ENCODE peak calls at places on chromosomes 6 and 20, in four cellular contexts. One of them, this sample, is unnamed.

GRCh38 chr20:56207656-56208055 is 40.9 kb upstream of the MC3R start:
- DNase-seq in K562: no peak
- DNase-seq in H1: no peak
- DNase-seq in GM12878: no peak
- DNase-seq in this sample: no peak

GRCh38 chr6:109865968-109866367 is 112.1 kb upstream of the GPR6 start:
- DNase-seq in GM12878: no peak
- DNase-seq in H1: no peak
- DNase-seq in K562: no peak
- DNase-seq in this sample: no peak

GRCh38 chr6:147947521-147947920 is 395.1 kb upstream of the SASH1 start:
- DNase-seq in H1: no peak
- DNase-seq in GM12878: no peak
- DNase-seq in K562: no peak
- DNase-seq in this sample: peak; percentile 10

GRCh38 chr6:88982720-88983119 is 19.3 kb upstream of the RNGTT start:
- DNase-seq in K562: peak; percentile 28
- DNase-seq in GM12878: peak; percentile 19
- DNase-seq in H1: no peak
- DNase-seq in this sample: peak; percentile 79

GRCh38 chr6:37868447-37868825 is 48.9 kb downstream of the ZFAND3 start:
- DNase-seq in GM12878: no peak
- DNase-seq in K562: no peak
- DNase-seq in H1: no peak
- DNase-seq in this sample: peak; percentile 59

GRCh38 chr6:162907876-162908481 is 180.2 kb downstream of the PACRG start:
- DNase-seq in H1: no peak
- DNase-seq in K562: no peak
- DNase-seq in GM12878: no peak
- DNase-seq in this sample: peak; percentile 45

GRCh38 chr6:137775720-137776119 is 91.3 kb upstream of the TNFAIP3 start:
- DNase-seq in GM12878: no peak
- DNase-seq in K562: no peak
- DNase-seq in H1: no peak
- DNase-seq in this sample: no peak

GRCh38 chr6:157108923-157109322 is 214.4 kb downstream of the TMEM242 start:
- DNase-seq in K562: no peak
- DNase-seq in GM12878: no peak
- DNase-seq in H1: no peak
- DNase-seq in this sample: no peak

GRCh38 chr6:129637340-129638054 is 72.5 kb downstream of the ARHGAP18 start:
- DNase-seq in K562: no peak
- DNase-seq in H1: no peak
- DNase-seq in GM12878: no peak
- DNase-seq in this sample: no peak

GRCh38 chr20:38246357-38247165 is 14.0 kb downstream of the KIAA1755 start:
- DNase-seq in H1: no peak
- DNase-seq in GM12878: no peak
- DNase-seq in K562: no peak
- DNase-seq in this sample: no peak

GRCh38 chr6:125637207-125637606 is 112.2 kb upstream of the HEY2 start:
- DNase-seq in GM12878: no peak
- DNase-seq in H1: no peak
- DNase-seq in K562: no peak
- DNase-seq in this sample: no peak

GRCh38 chr20:9225879-9226278 is 157.0 kb downstream of the PLCB4 start:
- DNase-seq in GM12878: no peak
- DNase-seq in K562: no peak
- DNase-seq in H1: no peak
- DNase-seq in this sample: no peak

GRCh38 chr6:1856381-1856780 is 246.7 kb downstream of the FOXC1 start:
- DNase-seq in H1: no peak
- DNase-seq in GM12878: peak; percentile 60
- DNase-seq in K562: no peak
- DNase-seq in this sample: peak; percentile 75

GRCh38 chr20:6887966-6888365 is 120.5 kb downstream of the BMP2 start:
- DNase-seq in GM12878: no peak
- DNase-seq in K562: no peak
- DNase-seq in H1: no peak
- DNase-seq in this sample: no peak

GRCh38 chr6:10338151-10338550 is 76.7 kb downstream of the TFAP2A start:
- DNase-seq in K562: no peak
- DNase-seq in H1: no peak
- DNase-seq in GM12878: no peak
- DNase-seq in this sample: no peak

GRCh38 chr6:157235600-157236039 is 87.7 kb downstream of the TMEM242 start:
- DNase-seq in H1: peak; percentile 57
- DNase-seq in K562: no peak
- DNase-seq in GM12878: no peak
- DNase-seq in this sample: peak; percentile 33

GRCh38 chr6:158022749-158023596 is 41.3 kb downstream of the SYNJ2 start:
- DNase-seq in GM12878: no peak
- DNase-seq in H1: no peak
- DNase-seq in K562: no peak
- DNase-seq in this sample: no peak

GRCh38 chr20:22795897-22796296 is 211.5 kb upstream of the FOXA2 start:
- DNase-seq in K562: no peak
- DNase-seq in H1: no peak
- DNase-seq in GM12878: no peak
- DNase-seq in this sample: peak; percentile 99

GRCh38 chr20:54356726-54357235 is 118.6 kb upstream of the DOK5 start:
- DNase-seq in K562: no peak
- DNase-seq in H1: no peak
- DNase-seq in GM12878: no peak
- DNase-seq in this sample: no peak

GRCh38 chr6:32088487-32089049 is 20.6 kb downstream of the TNXB start:
- DNase-seq in H1: no peak
- DNase-seq in K562: no peak
- DNase-seq in GM12878: no peak
- DNase-seq in this sample: no peak

GRCh38 chr6:307065-307814 is 15.0 kb downstream of the DUSP22 start:
- DNase-seq in H1: no peak
- DNase-seq in GM12878: no peak
- DNase-seq in K562: no peak
- DNase-seq in this sample: no peak

GRCh38 chr6:54624779-54625178 is 221.8 kb upstream of the FAM83B start:
- DNase-seq in GM12878: no peak
- DNase-seq in K562: no peak
- DNase-seq in H1: no peak
- DNase-seq in this sample: peak; percentile 76

GRCh38 chr20:63522981-63523611 is 2.5 kb downstream of the PPDPF start:
- DNase-seq in K562: no peak
- DNase-seq in GM12878: no peak
- DNase-seq in H1: no peak
- DNase-seq in this sample: no peak

GRCh38 chr6:150656156-150656555 is 56.5 kb downstream of the PLEKHG1 start:
- DNase-seq in GM12878: no peak
- DNase-seq in K562: no peak
- DNase-seq in H1: no peak
- DNase-seq in this sample: no peak

GRCh38 chr6:131776986-131777385 is 30.8 kb upstream of the ENPP1 start:
- DNase-seq in GM12878: no peak
- DNase-seq in H1: no peak
- DNase-seq in K562: no peak
- DNase-seq in this sample: no peak

GRCh38 chr20:59525500-59526241 is 78.7 kb upstream of the PHACTR3 start:
- DNase-seq in H1: no peak
- DNase-seq in K562: peak; percentile 49
- DNase-seq in GM12878: no peak
- DNase-seq in this sample: peak; percentile 13

GRCh38 chr6:154341876-154342275 is 14.7 kb downstream of the IPCEF1 start:
- DNase-seq in K562: no peak
- DNase-seq in H1: peak; percentile 23
- DNase-seq in GM12878: no peak
- DNase-seq in this sample: peak; percentile 14

GRCh38 chr6:161710698-161711097 is 436.8 kb upstream of the AGPAT4 start:
- DNase-seq in K562: no peak
- DNase-seq in H1: no peak
- DNase-seq in GM12878: no peak
- DNase-seq in this sample: no peak

GRCh38 chr6:154382707-154383106 is 26.1 kb upstream of the IPCEF1 start:
- DNase-seq in K562: no peak
- DNase-seq in GM12878: no peak
- DNase-seq in H1: no peak
- DNase-seq in this sample: no peak

GRCh38 chr6:15369838-15370237 is 124.0 kb downstream of the JARID2 start:
- DNase-seq in K562: no peak
- DNase-seq in H1: no peak
- DNase-seq in GM12878: no peak
- DNase-seq in this sample: no peak

GRCh38 chr6:112203577-112204349 is 50.6 kb downstream of the LAMA4 start:
- DNase-seq in GM12878: no peak
- DNase-seq in K562: no peak
- DNase-seq in H1: no peak
- DNase-seq in this sample: peak; percentile 95

GRCh38 chr6:158744986-158745430 is 74.2 kb downstream of the EZR start:
- DNase-seq in GM12878: no peak
- DNase-seq in K562: no peak
- DNase-seq in H1: no peak
- DNase-seq in this sample: no peak

GRCh38 chr6:11710968-11711643 is 67.5 kb downstream of the ADTRP start:
- DNase-seq in K562: no peak
- DNase-seq in GM12878: no peak
- DNase-seq in H1: no peak
- DNase-seq in this sample: no peak

GRCh38 chr6:106807946-106808611 is 166.4 kb downstream of the CD24 start:
- DNase-seq in K562: no peak
- DNase-seq in H1: no peak
- DNase-seq in GM12878: no peak
- DNase-seq in this sample: no peak

GRCh38 chr6:35601331-35602132 is 87.2 kb downstream of the FKBP5 start:
- DNase-seq in GM12878: no peak
- DNase-seq in K562: no peak
- DNase-seq in H1: peak; percentile 9
- DNase-seq in this sample: peak; percentile 93

GRCh38 chr20:20823469-20823868 is 111.0 kb upstream of the RALGAPA2 start:
- DNase-seq in K562: no peak
- DNase-seq in GM12878: no peak
- DNase-seq in H1: no peak
- DNase-seq in this sample: no peak

GRCh38 chr20:20820104-20820503 is 107.7 kb upstream of the RALGAPA2 start:
- DNase-seq in H1: no peak
- DNase-seq in K562: peak; percentile 59
- DNase-seq in GM12878: no peak
- DNase-seq in this sample: no peak

GRCh38 chr20:20820780-20821495 is 108.5 kb upstream of the RALGAPA2 start:
- DNase-seq in H1: no peak
- DNase-seq in K562: no peak
- DNase-seq in GM12878: no peak
- DNase-seq in this sample: no peak

GRCh38 chr20:20824924-20825584 is 112.6 kb upstream of the RALGAPA2 start:
- DNase-seq in K562: peak; percentile 48
- DNase-seq in H1: no peak
- DNase-seq in GM12878: peak; percentile 11
- DNase-seq in this sample: peak; percentile 2

DNA sequence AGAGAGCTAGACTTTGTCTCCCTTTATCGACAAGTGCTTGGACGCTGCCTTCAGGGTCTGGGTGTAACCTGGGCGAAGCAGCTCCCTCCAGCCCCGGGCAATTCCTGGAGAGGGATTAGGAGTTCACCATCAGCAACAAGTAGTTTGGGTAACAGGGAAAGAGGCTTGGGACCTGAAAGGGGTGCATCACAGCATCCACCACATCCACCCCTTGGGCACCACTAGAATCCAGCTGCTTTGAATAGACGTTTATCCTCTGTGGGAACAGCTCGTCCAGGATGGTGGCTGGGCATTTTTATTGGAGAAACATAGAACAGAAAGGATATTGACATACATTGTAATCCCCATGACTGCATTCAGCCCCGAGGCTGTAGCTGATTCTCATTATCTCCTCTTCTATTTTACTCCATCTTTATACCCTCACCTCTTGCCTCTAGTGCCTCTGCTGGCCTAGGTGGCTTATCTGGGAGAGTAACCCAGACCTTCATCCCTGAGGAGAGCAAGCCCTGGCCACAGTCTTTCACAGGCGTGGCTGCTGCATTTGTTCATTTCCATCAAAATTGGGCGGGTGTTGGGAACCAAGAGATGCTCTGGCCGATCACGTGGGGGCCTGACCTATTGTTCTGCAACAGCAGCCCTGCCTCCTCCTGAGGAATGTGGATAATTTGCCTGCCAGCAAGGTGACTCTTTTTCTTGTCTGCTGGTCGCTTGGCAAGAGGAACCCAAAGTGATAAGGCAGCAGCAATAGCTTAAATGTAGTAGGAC is 109.2 kb upstream of the RALGAPA2 start:
- DNase-seq in K562: no peak
- DNase-seq in H1: no peak
- DNase-seq in GM12878: no peak
- DNase-seq in this sample: no peak
- TF ChIP-seq CHD1 in K562: no peak
- TF ChIP-seq CHD1 in H1: no peak
- TF ChIP-seq CHD1 in GM12878: no peak
- TF ChIP-seq CHD1 in this sample: no peak

GRCh38 chr6:43860285-43860684 is 90.3 kb downstream of the VEGFA start:
- DNase-seq in GM12878: no peak
- DNase-seq in K562: no peak
- DNase-seq in H1: no peak
- DNase-seq in this sample: peak; percentile 39
- TF ChIP-seq CHD1 in GM12878: no peak
- TF ChIP-seq CHD1 in K562: no peak
- TF ChIP-seq CHD1 in H1: no peak
- TF ChIP-seq CHD1 in this sample: no peak

DNA sequence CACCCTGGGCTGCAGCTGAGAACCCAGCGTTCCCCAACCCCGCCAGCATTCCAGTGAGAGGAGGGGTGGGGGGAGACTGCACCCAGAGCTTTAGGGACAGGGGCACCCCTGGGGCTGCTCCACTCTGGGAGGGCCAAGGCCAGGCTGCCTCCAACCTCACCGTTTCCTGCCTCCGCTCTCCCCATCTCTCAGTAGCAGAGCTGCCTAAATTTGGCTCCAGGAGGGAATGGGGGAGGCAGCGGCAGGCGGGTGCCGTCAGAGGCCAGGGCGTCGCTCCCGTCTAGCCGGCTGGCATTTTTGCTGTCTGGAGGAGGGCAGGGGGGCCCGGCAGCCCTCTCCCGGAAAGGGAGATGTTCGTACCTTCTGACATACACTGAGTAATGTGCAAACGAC is 46.6 kb downstream of the NOL4L start:
- DNase-seq in K562: no peak
- DNase-seq in GM12878: no peak
- DNase-seq in H1: no peak
- DNase-seq in this sample: no peak
- TF ChIP-seq CHD1 in K562: no peak
- TF ChIP-seq CHD1 in GM12878: no peak
- TF ChIP-seq CHD1 in H1: no peak
- TF ChIP-seq CHD1 in this sample: no peak

GRCh38 chr6:108737594-108738546 is 110.4 kb upstream of the ARMC2 start:
- DNase-seq in K562: peak; percentile 80
- DNase-seq in GM12878: no peak
- DNase-seq in H1: no peak
- DNase-seq in this sample: peak; percentile 99
- TF ChIP-seq CHD1 in K562: no peak
- TF ChIP-seq CHD1 in GM12878: no peak
- TF ChIP-seq CHD1 in H1: no peak
- TF ChIP-seq CHD1 in this sample: no peak

GRCh38 chr20:17910828-17911294 is 57.7 kb downstream of the SNX5 start:
- DNase-seq in GM12878: no peak
- DNase-seq in K562: peak; percentile 20
- DNase-seq in H1: no peak
- DNase-seq in this sample: peak; percentile 81
- TF ChIP-seq CHD1 in GM12878: no peak
- TF ChIP-seq CHD1 in K562: no peak
- TF ChIP-seq CHD1 in H1: no peak
- TF ChIP-seq CHD1 in this sample: no peak